ENCODE peak calls at places on chromosomes 5 and 9, in six cellular contexts. T is HS-5; F is stimulated activated CD4-positive, alpha-beta T cell treated with anti-CD3 and anti-CD28 coated beads, Interleukin-2, amount 100 ng/mL, for 48 hours; C is hepatocyte; X is stimulated activated CD8-positive, alpha-beta memory T cell treated with anti-CD3 and anti-CD28 coated beads, Interleukin-4, amount 100 ng/mL, for 1 hour; N is AG08395. S is an unnamed sample.

GRCh38 chr9:106869458-106869857 is 6.5 kb downstream of the ZNF462 start:
- DNase-seq in N (peak), C (no peak), X (no peak), T (no peak), F (no peak), S (no peak)

GRCh38 chr9:113620377-113621161 is 157.0 kb downstream of the RGS3 start:
- DNase-seq in N (peak), T (peak), C (peak), X (no peak), F (no peak), S (peak)

GRCh38 chr5:66923922-66924321 is 272.7 kb downstream of the CD180 start:
- DNase-seq in C (no peak), F (no peak), N (no peak), T (no peak), X (no peak), S (no peak)

GRCh38 chr5:36929438-36929837 is 52.9 kb downstream of the NIPBL start:
- DNase-seq in C (no peak), T (no peak), X (no peak), N (no peak), F (no peak), S (no peak)

GRCh38 chr5:147636585-147636984 is 126.7 kb upstream of the DPYSL3 start:
- DNase-seq in T (no peak), X (no peak), C (no peak), N (no peak), F (no peak), S (no peak)

GRCh38 chr9:8070779-8071444 is 271.3 kb upstream of the DMAC1 start:
- DNase-seq in N (no peak), F (no peak), T (no peak), C (no peak), X (no peak), S (no peak)

GRCh38 chr9:7192266-7192665 is 434.5 kb downstream of the KDM4C start:
- DNase-seq in F (no peak), N (no peak), X (no peak), T (no peak), C (no peak), S (no peak)

GRCh38 chr9:76181020-76181641 is 213.1 kb downstream of the RFK start:
- DNase-seq in N (peak), T (peak), F (no peak), X (no peak), C (peak), S (no peak)

GRCh38 chr9:1875251-1875851 is 139.8 kb upstream of the SMARCA2 start:
- DNase-seq in T (no peak), X (no peak), C (no peak), N (no peak), F (no peak), S (no peak)

GRCh38 chr5:127281609-127282008 is 9.0 kb upstream of the MEGF10 start:
- DNase-seq in X (no peak), T (no peak), C (no peak), N (no peak), F (no peak), S (no peak)

GRCh38 chr9:68844623-68845612 is 139.9 kb downstream of the PIP5K1B start:
- DNase-seq in T (no peak), F (peak), X (no peak), C (peak), N (peak), S (peak)

GRCh38 chr5:134549714-134550113 is 24.2 kb downstream of the JADE2 start:
- DNase-seq in N (peak), T (no peak), C (no peak), F (no peak), X (no peak), S (no peak)

GRCh38 chr9:17291766-17292165 is 156.9 kb downstream of the CNTLN start:
- DNase-seq in C (no peak), F (no peak), N (no peak), X (no peak), T (peak), S (no peak)

GRCh38 chr5:39024005-39024404 is 50.2 kb downstream of the RICTOR start:
- DNase-seq in C (no peak), N (no peak), T (no peak), F (no peak), X (no peak), S (no peak)

GRCh38 chr5:154395407-154396106 is 50.2 kb upstream of the SAP30L start:
- DNase-seq in X (no peak), T (no peak), C (no peak), F (no peak), N (no peak), S (no peak)

GRCh38 chr5:115507682-115508081 is 36.9 kb downstream of the FEM1C start:
- DNase-seq in F (no peak), C (no peak), T (no peak), X (no peak), N (peak), S (peak)

GRCh38 chr9:5958273-5958672 is 57.2 kb downstream of the RANBP6 start:
- DNase-seq in T (no peak), C (no peak), X (no peak), N (no peak), F (no peak), S (no peak)

GRCh38 chr9:126696764-126697145 is 83.0 kb downstream of the LMX1B start:
- DNase-seq in N (no peak), F (no peak), C (no peak), T (no peak), X (no peak), S (no peak)

GRCh38 chr9:125551781-125552180 is 155.2 kb downstream of the MAPKAP1 start:
- DNase-seq in C (no peak), N (no peak), X (no peak), T (no peak), F (no peak), S (no peak)

GRCh38 chr5:119943148-119943547 is 313.8 kb downstream of the FAM170A start:
- DNase-seq in X (no peak), N (peak), T (no peak), F (no peak), C (no peak), S (no peak)

GRCh38 chr9:127741831-127742434 is 6.8 kb upstream of the TOR2A start:
- DNase-seq in F (no peak), C (peak), T (no peak), N (peak), X (no peak), S (peak)

GRCh38 chr5:96597441-96598020 is 64.6 kb upstream of the CAST start:
- DNase-seq in X (no peak), N (no peak), T (no peak), F (no peak), C (no peak), S (no peak)

GRCh38 chr5:152560508-152561137 is 155.5 kb upstream of the NMUR2 start:
- DNase-seq in N (peak), T (peak), C (peak), F (peak), X (no peak), S (peak)

GRCh38 chr5:10520716-10521115 is 43.2 kb upstream of the ANKRD33B start:
- DNase-seq in N (no peak), C (no peak), F (no peak), T (no peak), X (no peak), S (no peak)

GRCh38 chr9:130084337-130084736 is 30.6 kb downstream of the GPR107 start:
- DNase-seq in T (no peak), C (no peak), F (no peak), N (no peak), X (no peak), S (no peak)

GRCh38 chr5:72265032-72265903 is 54.8 kb downstream of the MRPS27 start:
- DNase-seq in C (no peak), N (no peak), T (no peak), F (no peak), X (no peak), S (no peak)

GRCh38 chr5:154273963-154274827 is 83.7 kb downstream of the GALNT10 start:
- DNase-seq in X (no peak), N (no peak), C (no peak), T (no peak), F (no peak), S (no peak)

GRCh38 chr5:122937914-122938313 is 92.5 kb downstream of the SNX24 start:
- DNase-seq in T (no peak), N (no peak), C (no peak), X (no peak), F (no peak), S (no peak)

GRCh38 chr5:10789726-10790125 is 28.7 kb upstream of the DAP start:
- DNase-seq in C (no peak), T (no peak), X (no peak), N (peak), F (no peak), S (no peak)

GRCh38 chr9:89722712-89723111 is 117.9 kb downstream of the GADD45G start:
- DNase-seq in C (no peak), T (no peak), X (no peak), F (no peak), N (no peak), S (no peak)